ENCODE peak calls at places on chromosomes 7 and 10, in seven cellular contexts. R is bronchial epithelial cell, Y is endodermal cell, X is psoas muscle, D is AG04450, N is left ventricle myocardium inferior, T is heart left ventricle. K is an unnamed sample. For H3K27me3, the result is how much of the 10 kb centered on the place peaks cover.

GRCh38 chr10:6642881-6643280 is 62.8 kb upstream of the PRKCQ start:
- DNase-seq in N (no peak), T (no peak), Y (no peak), R (no peak), D (no peak), X (no peak), K (no peak)

GRCh38 chr7:101668726-101669125 is 39.6 kb upstream of the MYL10 start:
- DNase-seq in N (no peak), R (no peak), X (no peak), T (no peak), Y (no peak), D (no peak), K (no peak)

GRCh38 chr10:30058111-30058510 is 1.3 kb downstream of the JCAD start:
- DNase-seq in X (no peak), D (no peak), R (no peak), T (no peak), N (no peak), Y (peak), K (no peak)

GRCh38 chr10:110872145-110872983 is 636 bp downstream of the PDCD4 start:
- DNase-seq in X (peak), R (peak), D (no peak), T (peak), N (peak), Y (peak), K (peak)

GRCh38 chr10:130999376-131000202 is 311.9 kb downstream of the TCERG1L start:
- DNase-seq in D (no peak), T (no peak), X (no peak), Y (no peak), N (no peak), R (no peak), K (no peak)

GRCh38 chr7:36192050-36192824 is 39.2 kb downstream of the EEPD1 start:
- DNase-seq in D (peak), T (peak), N (no peak), Y (peak), X (no peak), R (no peak), K (no peak)

GRCh38 chr7:155377837-155378579 is 79.9 kb upstream of the EN2 start:
- DNase-seq in D (no peak), N (no peak), R (no peak), T (peak), Y (peak), X (peak), K (no peak)

GRCh38 chr10:9733764-9734163 is 1283.9 kb upstream of the CELF2 start:
- DNase-seq in Y (no peak), D (no peak), N (no peak), X (no peak), T (no peak), R (no peak), K (no peak)

GRCh38 chr7:54343511-54343910 is 198.7 kb upstream of the VSTM2A start:
- DNase-seq in T (no peak), Y (no peak), X (no peak), R (no peak), N (no peak), D (no peak), K (no peak)

GRCh38 chr7:151115121-151115835 is 29.0 kb downstream of the AGAP3 start:
- DNase-seq in X (no peak), N (no peak), R (no peak), T (no peak), Y (peak), D (no peak), K (no peak)

GRCh38 chr7:116173051-116174028 is 37.0 kb upstream of the TES start:
- DNase-seq in R (peak), X (no peak), T (no peak), Y (no peak), D (peak), N (no peak), K (no peak)

GRCh38 chr7:4816419-4817080 is 41.1 kb downstream of the AP5Z1 start:
- DNase-seq in R (no peak), T (no peak), Y (no peak), N (no peak), X (no peak), D (no peak), K (no peak)

GRCh38 chr10:10911471-10911921 is 106.2 kb upstream of the CELF2 start:
- DNase-seq in R (peak), T (peak), Y (peak), X (peak), N (peak), D (peak), K (peak)

GRCh38 chr7:131533151-131533559 is 23.3 kb downstream of the PODXL start:
- DNase-seq in Y (no peak), X (no peak), R (no peak), D (no peak), T (no peak), N (no peak), K (no peak)

GRCh38 chr10:42936580-42936979 is 140.3 kb upstream of the RET start:
- DNase-seq in R (no peak), D (no peak), Y (no peak), T (no peak), N (no peak), X (no peak), K (no peak)

GRCh38 chr7:31887006-31887405 is 183.2 kb downstream of the PDE1C start:
- DNase-seq in R (no peak), D (no peak), T (no peak), N (no peak), Y (no peak), X (no peak), K (no peak)

GRCh38 chr10:32957341-32958084 is 517 bp downstream of the ITGB1 start:
- DNase-seq in Y (peak), D (no peak), R (no peak), N (peak), X (peak), T (peak), K (peak)

GRCh38 chr7:23242321-23242720 is 4.3 kb upstream of the GPNMB start:
- DNase-seq in Y (no peak), R (peak), T (no peak), D (no peak), N (no peak), X (no peak), K (no peak)
- H3K27me3 ChIP-seq in Y (under half), R (under half), T (under half), D (under half), N (under half), X (under half), K (under half)

DNA sequence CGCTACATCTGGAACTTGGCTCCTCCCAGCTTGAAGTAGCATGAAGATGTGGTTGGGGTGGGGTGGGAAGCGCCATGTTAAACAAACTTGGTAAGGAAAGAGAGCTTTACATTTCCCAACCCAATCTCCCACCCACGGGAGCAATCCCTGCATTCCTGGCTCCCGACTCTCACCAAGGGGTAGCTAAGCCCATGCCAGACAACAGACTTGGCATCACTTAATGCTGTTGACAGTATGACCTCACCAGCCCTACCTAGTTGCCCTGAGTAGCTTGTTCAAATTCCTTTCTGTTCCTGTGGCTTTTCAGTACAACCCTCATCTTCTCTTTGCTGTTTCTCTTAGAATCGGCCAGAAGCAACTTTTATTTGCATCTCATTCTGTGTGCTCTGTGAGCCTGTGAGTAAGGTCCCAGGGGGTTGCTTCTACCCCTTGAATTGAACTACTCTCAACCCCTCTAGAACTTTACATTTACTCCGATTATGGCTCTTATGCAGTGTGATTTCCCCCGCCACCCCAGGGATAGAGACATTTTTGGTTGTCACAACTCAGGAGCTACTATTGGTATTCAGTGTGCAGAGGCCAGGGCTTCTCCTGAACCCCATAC is 211.5 kb downstream of the SEC23IP start:
- DNase-seq in Y (peak), T (no peak), D (no peak), N (no peak), R (no peak), X (no peak), K (no peak)
- H3K4me3 ChIP-seq in Y (peak), T (no peak), D (no peak), N (no peak), R (no peak), X (no peak), K (no peak)

DNA sequence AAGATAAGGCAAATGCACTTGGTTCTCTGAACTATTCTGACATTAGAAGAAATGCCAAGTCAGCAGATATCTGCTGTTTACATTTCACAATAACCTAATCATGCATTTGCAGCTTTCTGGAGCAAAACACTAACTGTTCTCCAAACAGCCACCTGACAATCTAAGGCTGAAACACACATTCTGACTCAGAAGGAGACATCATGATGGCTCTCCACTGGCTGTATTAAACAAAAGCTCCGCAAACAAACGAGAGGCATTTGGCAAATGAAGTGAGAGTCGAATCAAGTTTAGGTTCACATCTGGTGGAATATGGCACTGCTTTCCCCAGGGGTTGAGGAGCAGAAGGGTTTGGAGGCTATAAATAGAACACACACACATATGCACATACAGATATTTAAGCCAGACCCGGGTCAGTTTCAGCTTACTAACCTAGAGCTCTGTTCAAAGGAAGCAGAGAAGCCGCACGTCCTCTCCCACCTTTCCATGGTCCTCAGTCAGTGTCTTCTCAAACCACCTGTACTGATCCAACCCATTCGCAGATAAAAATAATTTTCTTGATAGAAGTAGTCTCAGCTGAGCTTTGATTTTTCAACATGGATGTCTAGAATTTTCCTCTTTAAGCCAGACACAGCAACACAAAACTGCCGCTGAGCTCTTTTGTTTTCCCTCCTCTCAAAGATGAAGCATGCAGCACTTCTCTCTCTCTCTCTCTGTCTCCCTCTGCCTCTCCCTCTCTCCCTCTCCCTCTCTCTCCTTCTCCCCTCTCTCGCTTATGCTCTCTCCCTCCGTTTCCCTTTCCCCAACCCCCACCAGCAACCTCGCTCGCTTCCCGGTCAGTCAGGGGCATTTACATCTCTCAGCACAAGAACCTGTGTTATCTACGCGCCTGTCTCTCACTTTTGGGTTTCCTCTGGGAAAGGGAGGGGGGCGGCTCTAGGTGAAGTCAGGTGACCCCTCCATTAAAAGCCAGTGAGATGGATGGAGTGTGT is 682.8 kb downstream of the MAGI2 start:
- DNase-seq in T (no peak), X (no peak), N (no peak), R (peak), D (peak), Y (peak), K (no peak)
- H3K27me3 ChIP-seq in T (under half), X (under half), N (under half), R (under half), D (under half), Y (under half), K (under half)

DNA sequence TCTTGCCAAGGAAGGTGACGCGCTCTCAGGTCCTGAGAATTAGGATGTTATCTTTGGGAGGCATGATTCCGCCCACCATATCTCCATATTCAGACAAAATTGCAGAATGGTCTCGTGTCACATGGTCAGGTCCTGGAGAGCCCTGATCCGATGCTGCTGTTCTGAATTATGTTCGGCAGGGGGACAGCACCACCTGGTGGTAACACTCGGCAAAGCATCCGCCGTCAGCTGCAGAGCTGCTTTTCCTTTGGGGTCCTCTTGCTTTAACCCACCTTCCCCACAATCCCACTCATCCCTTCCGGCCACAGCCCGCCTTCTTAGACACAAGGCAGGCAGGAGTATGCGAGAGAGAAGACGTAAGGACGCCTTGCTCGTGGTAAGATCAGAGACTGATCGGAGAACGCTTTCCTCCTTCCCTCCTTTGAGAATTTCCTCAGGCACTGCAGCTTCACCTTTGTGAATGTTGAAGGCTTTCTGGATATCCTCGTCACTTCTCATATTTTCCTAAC is 327.8 kb upstream of the C7orf33 start:
- DNase-seq in Y (peak), N (peak), X (peak), T (peak), D (no peak), R (peak), K (peak)
- H3K4me3 ChIP-seq in Y (peak), N (no peak), X (no peak), T (no peak), D (no peak), R (no peak), K (no peak)

GRCh38 chr7:2520131-2520807 is 695 bp downstream of the LFNG start:
- DNase-seq in Y (peak), X (peak), R (no peak), D (no peak), N (no peak), T (no peak), K (no peak)

GRCh38 chr7:2521341-2521745 is 1.8 kb downstream of the LFNG start:
- DNase-seq in D (no peak), X (no peak), R (no peak), T (no peak), Y (no peak), N (no peak), K (no peak)

GRCh38 chr7:2519119-2519930 is at the start of gene LFNG:
- DNase-seq in Y (peak), D (peak), N (peak), X (peak), T (peak), R (peak), K (peak)

GRCh38 chr7:2521952-2522591 is 2.5 kb downstream of the LFNG start:
- DNase-seq in D (no peak), Y (peak), T (no peak), X (peak), R (no peak), N (peak), K (no peak)

GRCh38 chr7:2520808-2521146 is 1.2 kb downstream of the LFNG start:
- DNase-seq in X (no peak), Y (no peak), T (no peak), D (no peak), R (no peak), N (no peak), K (no peak)
- H3K27me3 ChIP-seq in X (under half), Y (under half), T (under half), D (under half), R (under half), N (half or more), K (under half)

GRCh38 chr10:84329986-84330651 is 1.7 kb downstream of the CCSER2 start:
- DNase-seq in T (no peak), R (no peak), X (no peak), Y (no peak), D (no peak), N (no peak), K (no peak)
- H3K4me3 ChIP-seq in T (peak), R (no peak), X (peak), Y (peak), D (peak), N (peak), K (no peak)

DNA sequence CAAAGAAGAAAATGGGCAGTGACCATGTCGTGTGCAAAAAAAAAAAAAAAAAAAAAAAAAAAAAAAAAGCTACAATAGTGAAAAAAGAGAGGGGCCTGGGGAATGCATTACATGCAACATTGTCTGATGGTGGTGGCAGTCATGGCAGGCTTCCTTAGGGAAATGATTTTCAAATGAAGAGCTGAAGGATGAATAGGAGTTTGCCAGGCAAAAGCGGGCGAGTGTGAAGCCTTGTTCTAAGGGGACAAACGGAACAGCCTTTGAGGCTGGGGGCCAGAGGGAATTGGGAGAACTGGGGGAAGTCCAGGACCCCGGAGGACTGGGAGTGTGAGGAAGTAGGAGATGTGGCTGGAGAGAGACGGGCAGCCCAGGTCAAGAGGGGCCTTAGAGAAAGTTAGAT is 3.1 kb downstream of the COL13A1 start:
- DNase-seq in T (no peak), N (no peak), R (no peak), X (no peak), D (no peak), Y (no peak), K (no peak)
- H3K27me3 ChIP-seq in T (under half), N (under half), R (under half), X (under half), D (under half), Y (under half), K (under half)

GRCh38 chr10:21493841-21494220 is 31.7 kb downstream of the SKIDA1 start:
- DNase-seq in T (no peak), X (no peak), N (no peak), D (no peak), Y (no peak), R (no peak), K (no peak)
- H3K4me3 ChIP-seq in T (peak), X (peak), N (peak), D (no peak), Y (peak), R (no peak), K (peak)

DNA sequence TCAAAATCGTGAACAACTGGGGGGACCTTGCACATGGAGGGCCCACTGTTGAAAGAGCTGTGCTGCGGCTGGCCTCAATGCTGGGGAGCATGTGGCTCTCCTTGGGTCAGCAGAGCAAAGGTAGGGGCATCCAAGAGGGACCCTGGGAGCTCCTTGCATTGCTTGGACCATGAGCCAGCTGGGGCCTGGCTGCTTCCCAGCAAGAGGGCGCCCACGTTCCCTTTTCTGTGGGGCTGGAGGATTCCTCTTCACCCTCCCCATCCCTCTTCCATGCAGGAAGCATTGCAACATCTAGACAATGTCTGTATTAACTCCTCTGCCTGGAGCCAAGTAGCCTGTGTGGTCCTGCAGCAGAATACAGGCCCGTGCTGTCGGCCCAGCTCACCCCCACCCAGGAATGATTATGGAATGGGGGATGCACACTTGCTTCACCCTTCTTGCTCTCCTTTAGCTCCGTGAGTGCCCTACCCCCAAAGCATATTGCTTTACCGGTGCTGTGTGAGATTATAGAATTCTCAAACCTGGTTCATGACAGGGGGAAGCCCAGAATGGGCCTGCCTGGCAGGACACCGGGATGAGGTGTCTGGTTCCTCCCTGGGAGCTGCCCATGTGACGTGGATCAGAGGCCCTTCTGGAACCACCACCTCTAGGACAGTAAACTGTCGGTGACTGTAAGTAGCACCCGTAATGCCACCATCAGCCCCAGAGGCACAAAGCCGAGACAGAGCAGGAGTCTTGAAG is 61.9 kb downstream of the SYPL1 start:
- DNase-seq in Y (peak), X (no peak), D (peak), R (peak), T (no peak), N (no peak), K (no peak)
- H3K27me3 ChIP-seq in Y (under half), X (under half), D (under half), R (under half), T (under half), N (under half), K (under half)

GRCh38 chr7:50771120-50772002 is 11.3 kb downstream of the GRB10 start:
- DNase-seq in Y (no peak), N (no peak), R (no peak), X (no peak), D (no peak), T (no peak), K (peak)
- H3K4me3 ChIP-seq in Y (no peak), N (no peak), R (no peak), X (no peak), D (no peak), T (no peak), K (no peak)

K was measured in gastrocnemius medialis.